ENCODE peak calls at places on chromosome 7, in ten cellular contexts. A is endodermal cell; X is sigmoid colon; N is ovary; U is iPS DF 6.9; S is breast epithelium; B is CD8-positive, alpha-beta T cell; M is AG04450; C is neural progenitor cell; E is thoracic aorta. Y is an unnamed sample. For H3K27me3, the result is how much of the 10 kb centered on the place peaks cover.

GRCh38 chr7:92292981-92293380 is 47.2 kb downstream of the ANKIB1 start:
- DNase-seq in U (no peak), C (no peak), M (no peak), N (no peak), X (no peak), A (no peak), E (no peak), S (no peak), B (no peak), Y (no peak)

GRCh38 chr7:30923009-30923773 is 11.5 kb downstream of the AQP1 start:
- DNase-seq in S (peak), X (peak), U (no peak), N (peak), B (no peak), C (no peak), E (peak), A (peak), M (no peak), Y (peak)

GRCh38 chr7:107034553-107034952 is 10.0 kb upstream of the PRKAR2B start:
- DNase-seq in N (no peak), E (no peak), X (no peak), M (no peak), B (no peak), C (no peak), U (no peak), A (no peak), S (no peak), Y (no peak)

GRCh38 chr7:136333636-136334035 is 356.5 kb upstream of the MTPN start:
- DNase-seq in X (no peak), B (no peak), U (no peak), S (no peak), A (no peak), E (no peak), N (no peak), M (no peak), C (no peak), Y (peak)

GRCh38 chr7:23216021-23216420 is 30.6 kb upstream of the GPNMB start:
- DNase-seq in B (no peak), C (no peak), E (no peak), M (no peak), U (no peak), N (no peak), S (no peak), A (no peak), X (peak), Y (peak)

GRCh38 chr7:26200113-26200443 is 468 bp downstream of the HNRNPA2B1 start:
- DNase-seq in C (peak), M (no peak), S (peak), X (peak), A (peak), B (peak), N (peak), E (no peak), U (no peak), Y (peak)

GRCh38 chr7:107718456-107719193 is 25.3 kb upstream of the CBLL1 start:
- DNase-seq in S (no peak), N (no peak), X (no peak), E (no peak), U (no peak), B (no peak), M (no peak), C (no peak), A (no peak), Y (no peak)

GRCh38 chr7:8070451-8071180 is 102.0 kb downstream of the GLCCI1 start:
- DNase-seq in B (no peak), X (no peak), E (no peak), C (no peak), M (no peak), N (no peak), U (no peak), S (no peak), A (no peak), Y (no peak)

GRCh38 chr7:6475433-6476186 is 27.9 kb upstream of the DAGLB start:
- DNase-seq in X (no peak), E (no peak), S (no peak), B (no peak), A (no peak), C (no peak), N (no peak), M (no peak), U (no peak), Y (no peak)

GRCh38 chr7:28773423-28774129 is 184.6 kb downstream of the TRIL start:
- DNase-seq in U (no peak), S (no peak), B (no peak), M (no peak), C (no peak), X (no peak), N (no peak), A (no peak), E (no peak), Y (no peak)

GRCh38 chr7:100085515-100085914 is 3.3 kb upstream of the COPS6 start:
- DNase-seq in C (no peak), B (no peak), S (no peak), A (no peak), U (no peak), E (no peak), N (no peak), M (no peak), X (no peak), Y (no peak)

GRCh38 chr7:44335184-44335583 is 9.8 kb upstream of the CAMK2B start:
- DNase-seq in B (no peak), X (no peak), A (no peak), U (no peak), M (no peak), N (no peak), E (no peak), S (no peak), C (no peak), Y (no peak)

GRCh38 chr7:28155019-28155660 is 25.5 kb downstream of the JAZF1 start:
- DNase-seq in M (no peak), S (no peak), X (no peak), A (no peak), N (no peak), E (no peak), U (no peak), C (no peak), B (no peak), Y (no peak)

GRCh38 chr7:87111877-87112276 is 40.4 kb upstream of the DMTF1 start:
- DNase-seq in U (no peak), M (no peak), E (no peak), A (no peak), S (no peak), C (no peak), N (no peak), B (no peak), X (no peak), Y (no peak)

GRCh38 chr7:108794466-108794865 is 224.8 kb downstream of the DNAJB9 start:
- DNase-seq in A (no peak), X (no peak), E (no peak), U (no peak), B (no peak), C (no peak), S (no peak), M (no peak), N (no peak), Y (no peak)

GRCh38 chr7:93461350-93461749 is 113.2 kb downstream of the CALCR start:
- DNase-seq in B (no peak), A (no peak), X (no peak), N (no peak), U (no peak), E (no peak), C (peak), M (no peak), S (no peak), Y (no peak)

GRCh38 chr7:157606140-157606539 is 269.3 kb downstream of the DNAJB6 start:
- DNase-seq in U (no peak), A (no peak), B (no peak), E (no peak), M (no peak), S (no peak), N (no peak), X (no peak), C (no peak), Y (no peak)

GRCh38 chr7:118185163-118185860 is 1.3 kb downstream of the LSM8 start:
- DNase-seq in U (no peak), A (no peak), N (no peak), B (no peak), E (no peak), M (peak), S (no peak), X (no peak), C (no peak), Y (no peak)

GRCh38 chr7:158266817-158267736 is 320.5 kb downstream of the PTPRN2 start:
- DNase-seq in U (no peak), C (no peak), E (no peak), S (no peak), A (no peak), X (peak), M (no peak), B (no peak), N (no peak), Y (no peak)

GRCh38 chr7:73623798-73624668 is at the start of gene MLXIPL:
- DNase-seq in B (peak), C (peak), M (no peak), E (peak), N (peak), S (peak), X (peak), U (peak), A (peak), Y (peak)

GRCh38 chr7:114085592-114086490 is 167.0 kb upstream of the PPP1R3A start:
- DNase-seq in C (peak), B (no peak), M (peak), N (peak), S (peak), E (peak), X (peak), A (peak), U (no peak), Y (peak)

GRCh38 chr7:114083714-114084113 is 164.9 kb upstream of the PPP1R3A start:
- DNase-seq in C (no peak), X (no peak), E (no peak), N (no peak), U (no peak), M (no peak), S (no peak), A (no peak), B (no peak), Y (no peak)

GRCh38 chr7:114085313-114085591 is 166.4 kb upstream of the PPP1R3A start:
- DNase-seq in U (no peak), A (no peak), N (no peak), S (no peak), B (no peak), M (no peak), C (no peak), E (no peak), X (no peak), Y (no peak)

GRCh38 chr7:114082934-114083647 is 164.3 kb upstream of the PPP1R3A start:
- DNase-seq in A (peak), M (no peak), B (no peak), U (no peak), E (no peak), N (peak), C (peak), S (no peak), X (peak), Y (peak)

GRCh38 chr7:114084381-114085312 is 165.8 kb upstream of the PPP1R3A start:
- DNase-seq in N (peak), E (no peak), M (no peak), C (peak), A (peak), U (no peak), B (no peak), X (peak), S (peak), Y (peak)
- H3K27me3 ChIP-seq in N (under half), E (under half), M (under half), C (half or more), A (under half), U (under half), B (under half), X (under half), S (under half), Y (under half)

DNA sequence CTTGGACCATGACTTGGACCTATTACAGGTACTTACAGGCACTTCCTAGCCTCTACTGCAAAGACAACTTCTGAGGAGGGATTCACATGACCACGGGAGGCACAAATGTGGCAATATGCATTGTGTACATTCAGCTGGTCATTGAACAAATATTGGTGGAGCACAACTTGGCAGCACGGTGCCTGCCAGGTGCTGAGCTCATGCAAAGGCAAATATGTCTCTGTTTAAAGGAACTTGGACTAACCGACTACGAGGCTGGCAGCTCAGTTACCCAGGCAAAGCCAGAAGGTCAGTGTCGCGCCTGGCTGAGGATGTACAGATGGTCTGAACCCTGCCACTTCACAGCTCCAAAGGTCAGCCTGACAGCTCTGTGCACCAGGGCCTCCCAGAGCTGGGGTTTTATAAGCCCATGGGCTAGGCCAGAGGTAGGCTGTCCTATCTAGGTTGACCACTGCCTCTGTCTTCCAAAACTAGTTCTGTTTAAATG is 6.1 kb downstream of the DENND11 start:
- DNase-seq in E (no peak), A (no peak), M (no peak), X (no peak), B (no peak), N (no peak), S (no peak), U (no peak), C (no peak), Y (no peak)
- H3K27ac ChIP-seq in E (no peak), A (no peak), M (no peak), X (no peak), B (no peak), N (no peak), S (no peak), U (no peak), C (no peak), Y (no peak)

GRCh38 chr7:64871761-64872160 is 31.3 kb upstream of the ZNF273 start:
- DNase-seq in E (no peak), X (no peak), C (no peak), M (no peak), A (no peak), U (no peak), B (no peak), N (no peak), S (no peak), Y (no peak)

GRCh38 chr7:64870656-64871055 is 32.4 kb upstream of the ZNF273 start:
- DNase-seq in A (no peak), X (no peak), U (no peak), N (no peak), C (no peak), E (no peak), S (no peak), B (no peak), M (no peak), Y (no peak)

GRCh38 chr7:64869121-64869725 is 33.9 kb upstream of the ZNF273 start:
- DNase-seq in E (no peak), C (no peak), S (no peak), A (peak), B (no peak), M (no peak), U (no peak), X (no peak), N (no peak), Y (no peak)

GRCh38 chr7:64868469-64868868 is 34.6 kb upstream of the ZNF273 start:
- DNase-seq in A (peak), C (no peak), N (no peak), B (no peak), S (no peak), U (no peak), X (no peak), E (no peak), M (no peak), Y (no peak)

GRCh38 chr7:64869912-64870562 is 33.0 kb upstream of the ZNF273 start:
- DNase-seq in S (no peak), B (no peak), U (no peak), A (peak), N (no peak), E (no peak), X (no peak), M (no peak), C (no peak), Y (no peak)
- H3K27me3 ChIP-seq in S (under half), B (under half), U (under half), A (under half), N (under half), E (under half), X (under half), M (under half), C (under half), Y (under half)

GRCh38 chr7:139659922-139660316 is 117.9 kb downstream of the HIPK2 start:
- DNase-seq in E (no peak), A (no peak), U (no peak), B (no peak), M (no peak), S (no peak), X (no peak), N (no peak), C (no peak), Y (no peak)

GRCh38 chr7:139657749-139658148 is 120.0 kb downstream of the HIPK2 start:
- DNase-seq in U (no peak), A (no peak), B (no peak), E (no peak), N (no peak), X (no peak), S (no peak), M (no peak), C (no peak), Y (no peak)

GRCh38 chr7:139661043-139661440 is 116.8 kb downstream of the HIPK2 start:
- DNase-seq in C (no peak), S (no peak), A (no peak), X (no peak), U (no peak), M (no peak), B (no peak), N (no peak), E (no peak), Y (no peak)

GRCh38 chr7:139660317-139661042 is 117.3 kb downstream of the HIPK2 start:
- DNase-seq in U (no peak), A (no peak), M (no peak), X (no peak), N (no peak), E (no peak), B (no peak), C (peak), S (peak), Y (no peak)

DNA sequence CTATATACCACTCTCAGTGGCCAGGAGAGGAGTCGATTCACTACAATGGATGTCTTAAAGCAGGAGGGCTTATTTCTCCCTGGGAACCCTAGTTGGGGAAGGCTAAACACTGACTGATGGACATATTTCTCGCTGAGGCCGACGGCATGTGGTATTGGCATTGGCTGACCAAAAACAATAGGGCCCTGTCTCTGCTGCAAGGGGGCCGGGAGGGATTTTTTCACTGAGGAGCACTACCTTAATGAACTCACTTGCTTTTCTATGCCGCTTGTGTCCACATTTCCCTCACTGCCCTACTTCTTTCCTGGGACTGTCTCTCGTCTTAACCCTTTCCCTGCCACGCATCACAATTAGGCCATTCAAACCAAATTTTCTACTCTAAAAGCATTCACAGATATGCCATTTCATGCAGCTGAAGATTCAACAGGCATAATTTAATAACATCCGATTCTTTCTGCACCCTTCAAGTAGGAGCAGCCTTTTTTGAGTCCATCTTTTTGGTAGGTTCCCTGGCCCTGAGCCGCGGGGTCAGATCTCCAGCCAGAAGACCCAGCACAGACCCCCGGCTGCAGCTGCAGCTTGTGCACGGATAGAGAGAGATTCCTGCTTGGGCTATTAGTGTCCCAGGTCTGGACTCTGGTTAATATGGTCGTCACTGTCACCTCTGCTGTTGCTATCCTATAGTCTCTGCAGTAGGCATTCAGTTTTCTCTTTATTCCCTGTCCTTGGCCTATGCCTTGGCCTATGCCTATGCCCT is 118.7 kb downstream of the HIPK2 start:
- DNase-seq in N (no peak), E (no peak), S (no peak), A (no peak), U (no peak), X (no peak), M (no peak), B (no peak), C (no peak), Y (no peak)
- H3K27ac ChIP-seq in N (no peak), E (no peak), S (peak), A (no peak), U (no peak), X (no peak), M (no peak), B (no peak), C (no peak), Y (peak)

DNA sequence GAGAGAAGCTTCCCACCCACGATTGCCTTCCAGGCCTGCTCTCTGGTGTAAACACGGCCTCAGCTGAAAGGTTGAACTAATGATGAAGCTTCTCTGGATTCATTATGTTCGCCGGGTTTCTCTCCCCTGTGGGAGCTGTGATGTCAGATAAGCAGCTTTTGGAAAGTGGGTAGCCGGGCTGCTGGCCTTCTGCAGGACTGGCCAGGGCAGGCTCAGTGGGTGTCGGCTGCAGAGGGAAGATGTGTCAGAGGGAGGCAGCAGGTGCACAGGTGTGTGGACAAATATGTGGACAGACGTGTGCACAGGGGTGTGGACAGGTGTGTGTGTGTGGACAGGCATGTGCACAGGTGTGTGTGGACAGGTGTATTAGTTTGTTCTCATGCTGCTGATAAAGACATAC is 28.5 kb upstream of the PSMG3 start:
- DNase-seq in S (no peak), N (no peak), C (no peak), X (no peak), B (no peak), U (no peak), M (no peak), E (no peak), A (peak), Y (no peak)
- H3K27me3 ChIP-seq in S (under half), N (under half), C (under half), X (half or more), B (under half), U (under half), M (under half), E (under half), A (under half), Y (under half)

GRCh38 chr7:48084727-48085432 is 4.2 kb upstream of the UPP1 start:
- DNase-seq in S (peak), M (peak), N (peak), X (peak), C (no peak), B (peak), E (peak), A (peak), U (no peak), Y (peak)
- H3K27ac ChIP-seq in S (peak), M (peak), N (no peak), X (peak), C (no peak), B (no peak), E (peak), A (no peak), U (no peak), Y (peak)

GRCh38 chr7:101829374-101829773 is 11.9 kb downstream of the CUX1 start:
- DNase-seq in N (no peak), A (no peak), C (no peak), U (no peak), E (no peak), S (no peak), B (no peak), X (peak), M (no peak), Y (no peak)

GRCh38 chr7:101832205-101832631 is 14.8 kb downstream of the CUX1 start:
- DNase-seq in B (no peak), E (no peak), U (no peak), M (no peak), A (no peak), N (no peak), X (peak), C (no peak), S (no peak), Y (no peak)

GRCh38 chr7:101828308-101829020 is 11.0 kb downstream of the CUX1 start:
- DNase-seq in C (no peak), U (no peak), B (no peak), M (no peak), E (no peak), X (peak), S (no peak), N (no peak), A (no peak), Y (no peak)

GRCh38 chr7:101832681-101833375 is 15.4 kb downstream of the CUX1 start:
- DNase-seq in U (no peak), N (no peak), B (no peak), E (no peak), X (peak), S (no peak), C (no peak), A (no peak), M (no peak), Y (no peak)

GRCh38 chr7:101829856-101830255 is 12.4 kb downstream of the CUX1 start:
- DNase-seq in S (no peak), B (no peak), U (no peak), C (no peak), E (no peak), M (no peak), N (no peak), X (no peak), A (no peak), Y (no peak)
- H3K27me3 ChIP-seq in S (under half), B (under half), U (under half), C (under half), E (under half), M (under half), N (under half), X (under half), A (under half), Y (under half)